ENCODE peak calls at places on chromosomes 11 and 22, in ten cellular contexts. One of them, this sample, is unnamed.

GRCh38 chr11:42077794-42078193 is 618.3 kb upstream of the LRRC4C start:
- DNase-seq in endothelial cell: no peak
- DNase-seq in tibial nerve: no peak
- DNase-seq in cardiac muscle cell: no peak
- DNase-seq in GM10248: no peak
- DNase-seq in GM12865: no peak
- DNase-seq in upper lobe of left lung: no peak
- DNase-seq in mucosa of descending colon: no peak
- DNase-seq in astrocyte of the spinal cord: no peak
- DNase-seq in astrocyte: no peak
- DNase-seq in this sample: no peak

GRCh38 chr11:764322-765024 is 12.8 kb downstream of the GATD1 start:
- DNase-seq in endothelial cell: no peak
- DNase-seq in astrocyte of the spinal cord: no peak
- DNase-seq in GM12865: no peak
- DNase-seq in cardiac muscle cell: no peak
- DNase-seq in GM10248: no peak
- DNase-seq in mucosa of descending colon: no peak
- DNase-seq in astrocyte: no peak
- DNase-seq in tibial nerve: no peak
- DNase-seq in upper lobe of left lung: no peak
- DNase-seq in this sample: no peak

GRCh38 chr11:61160487-61161189 is 588 bp downstream of the VPS37C start:
- DNase-seq in cardiac muscle cell: no peak
- DNase-seq in astrocyte of the spinal cord: no peak
- DNase-seq in upper lobe of left lung: no peak
- DNase-seq in GM12865: no peak
- DNase-seq in GM10248: no peak
- DNase-seq in endothelial cell: no peak
- DNase-seq in tibial nerve: peak
- DNase-seq in mucosa of descending colon: no peak
- DNase-seq in astrocyte: no peak
- DNase-seq in this sample: no peak

GRCh38 chr11:100208207-100208606 is 478.9 kb upstream of the ARHGAP42 start:
- DNase-seq in cardiac muscle cell: no peak
- DNase-seq in mucosa of descending colon: no peak
- DNase-seq in astrocyte: no peak
- DNase-seq in endothelial cell: no peak
- DNase-seq in astrocyte of the spinal cord: no peak
- DNase-seq in tibial nerve: no peak
- DNase-seq in GM12865: no peak
- DNase-seq in GM10248: no peak
- DNase-seq in upper lobe of left lung: no peak
- DNase-seq in this sample: no peak

GRCh38 chr22:20128902-20129746 is 2.5 kb upstream of the ZDHHC8 start:
- DNase-seq in tibial nerve: no peak
- DNase-seq in upper lobe of left lung: peak
- DNase-seq in astrocyte: no peak
- DNase-seq in GM12865: peak
- DNase-seq in GM10248: no peak
- DNase-seq in cardiac muscle cell: peak
- DNase-seq in endothelial cell: peak
- DNase-seq in astrocyte of the spinal cord: no peak
- DNase-seq in mucosa of descending colon: peak
- DNase-seq in this sample: no peak

GRCh38 chr11:72236083-72236697 is 7.8 kb downstream of the PHOX2A start:
- DNase-seq in GM10248: no peak
- DNase-seq in mucosa of descending colon: no peak
- DNase-seq in tibial nerve: no peak
- DNase-seq in astrocyte: no peak
- DNase-seq in astrocyte of the spinal cord: no peak
- DNase-seq in GM12865: no peak
- DNase-seq in upper lobe of left lung: no peak
- DNase-seq in endothelial cell: no peak
- DNase-seq in cardiac muscle cell: no peak
- DNase-seq in this sample: no peak

GRCh38 chr11:118856314-118856713 is 27.4 kb upstream of the CXCR5 start:
- DNase-seq in mucosa of descending colon: no peak
- DNase-seq in upper lobe of left lung: no peak
- DNase-seq in GM10248: no peak
- DNase-seq in tibial nerve: no peak
- DNase-seq in GM12865: peak
- DNase-seq in endothelial cell: no peak
- DNase-seq in astrocyte of the spinal cord: no peak
- DNase-seq in cardiac muscle cell: no peak
- DNase-seq in astrocyte: no peak
- DNase-seq in this sample: no peak

GRCh38 chr22:32836286-32836859 is 34.9 kb downstream of the TIMP3 start:
- DNase-seq in upper lobe of left lung: no peak
- DNase-seq in cardiac muscle cell: peak
- DNase-seq in mucosa of descending colon: no peak
- DNase-seq in astrocyte of the spinal cord: no peak
- DNase-seq in astrocyte: no peak
- DNase-seq in tibial nerve: no peak
- DNase-seq in GM10248: peak
- DNase-seq in GM12865: peak
- DNase-seq in endothelial cell: no peak
- DNase-seq in this sample: no peak

GRCh38 chr22:30132290-30132996 is 52.2 kb downstream of the HORMAD2 start:
- DNase-seq in mucosa of descending colon: no peak
- DNase-seq in cardiac muscle cell: no peak
- DNase-seq in astrocyte of the spinal cord: peak
- DNase-seq in tibial nerve: no peak
- DNase-seq in upper lobe of left lung: no peak
- DNase-seq in astrocyte: no peak
- DNase-seq in GM10248: no peak
- DNase-seq in endothelial cell: no peak
- DNase-seq in GM12865: no peak
- DNase-seq in this sample: no peak

GRCh38 chr11:34816698-34817213 is 99.4 kb downstream of the APIP start:
- DNase-seq in tibial nerve: no peak
- DNase-seq in endothelial cell: no peak
- DNase-seq in GM12865: no peak
- DNase-seq in cardiac muscle cell: no peak
- DNase-seq in astrocyte: no peak
- DNase-seq in astrocyte of the spinal cord: no peak
- DNase-seq in upper lobe of left lung: no peak
- DNase-seq in mucosa of descending colon: no peak
- DNase-seq in GM10248: no peak
- DNase-seq in this sample: no peak

GRCh38 chr11:113789675-113790320 is 10.2 kb downstream of the CLDN25 start:
- DNase-seq in GM10248: no peak
- DNase-seq in astrocyte: no peak
- DNase-seq in endothelial cell: no peak
- DNase-seq in tibial nerve: no peak
- DNase-seq in cardiac muscle cell: no peak
- DNase-seq in astrocyte of the spinal cord: no peak
- DNase-seq in mucosa of descending colon: no peak
- DNase-seq in GM12865: no peak
- DNase-seq in upper lobe of left lung: peak
- DNase-seq in this sample: no peak

GRCh38 chr22:44406581-44407403 is 91.2 kb downstream of the RTL6 start:
- DNase-seq in upper lobe of left lung: peak
- DNase-seq in astrocyte: peak
- DNase-seq in endothelial cell: no peak
- DNase-seq in cardiac muscle cell: no peak
- DNase-seq in GM10248: no peak
- DNase-seq in astrocyte of the spinal cord: peak
- DNase-seq in GM12865: no peak
- DNase-seq in mucosa of descending colon: peak
- DNase-seq in tibial nerve: no peak
- DNase-seq in this sample: no peak

GRCh38 chr11:108278546-108278945 is 55.7 kb downstream of the ATM start:
- DNase-seq in tibial nerve: no peak
- DNase-seq in GM12865: no peak
- DNase-seq in GM10248: no peak
- DNase-seq in upper lobe of left lung: no peak
- DNase-seq in astrocyte: no peak
- DNase-seq in mucosa of descending colon: no peak
- DNase-seq in astrocyte of the spinal cord: no peak
- DNase-seq in cardiac muscle cell: peak
- DNase-seq in endothelial cell: no peak
- DNase-seq in this sample: no peak

DNA sequence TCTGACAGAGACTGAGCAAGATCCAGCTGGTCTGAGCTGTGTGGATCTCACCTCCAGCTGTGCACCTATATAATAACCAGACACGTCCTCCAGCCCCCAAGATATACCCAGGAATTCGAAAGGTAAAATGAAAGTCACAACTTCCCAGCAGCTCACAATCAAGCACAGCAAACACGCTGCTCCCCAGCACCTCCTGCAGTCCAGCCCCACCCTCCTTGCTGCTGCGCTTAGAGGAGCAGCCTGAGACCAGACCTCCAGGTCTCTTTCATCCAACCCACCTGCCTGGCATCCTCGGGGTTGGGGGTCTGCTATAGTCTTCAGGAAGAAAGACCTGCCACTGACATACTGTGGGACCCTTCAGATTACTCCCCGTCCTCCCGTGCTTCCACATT is 3.0 kb upstream of the APOL4 start:
- DNase-seq in astrocyte of the spinal cord: no peak
- DNase-seq in mucosa of descending colon: no peak
- DNase-seq in astrocyte: no peak
- DNase-seq in GM10248: no peak
- DNase-seq in endothelial cell: no peak
- DNase-seq in upper lobe of left lung: no peak
- DNase-seq in tibial nerve: no peak
- DNase-seq in GM12865: no peak
- DNase-seq in cardiac muscle cell: no peak
- DNase-seq in this sample: no peak
- TF ChIP-seq CTCF in astrocyte of the spinal cord: no peak
- TF ChIP-seq CTCF in mucosa of descending colon: no peak
- TF ChIP-seq CTCF in astrocyte: no peak
- TF ChIP-seq CTCF in GM10248: no peak
- TF ChIP-seq CTCF in endothelial cell: no peak
- TF ChIP-seq CTCF in upper lobe of left lung: no peak
- TF ChIP-seq CTCF in tibial nerve: no peak
- TF ChIP-seq CTCF in GM12865: no peak
- TF ChIP-seq CTCF in cardiac muscle cell: no peak
- TF ChIP-seq CTCF in this sample: no peak

GRCh38 chr11:75351541-75352416 is at the start of gene ARRB1:
- DNase-seq in GM10248: peak
- DNase-seq in mucosa of descending colon: peak
- DNase-seq in cardiac muscle cell: peak
- DNase-seq in upper lobe of left lung: peak
- DNase-seq in astrocyte: peak
- DNase-seq in tibial nerve: peak
- DNase-seq in GM12865: peak
- DNase-seq in endothelial cell: peak
- DNase-seq in astrocyte of the spinal cord: no peak
- DNase-seq in this sample: peak
- TF ChIP-seq CTCF in GM10248: no peak
- TF ChIP-seq CTCF in mucosa of descending colon: peak
- TF ChIP-seq CTCF in cardiac muscle cell: no peak
- TF ChIP-seq CTCF in upper lobe of left lung: peak
- TF ChIP-seq CTCF in astrocyte: no peak
- TF ChIP-seq CTCF in tibial nerve: no peak
- TF ChIP-seq CTCF in GM12865: no peak
- TF ChIP-seq CTCF in endothelial cell: no peak
- TF ChIP-seq CTCF in astrocyte of the spinal cord: no peak
- TF ChIP-seq CTCF in this sample: no peak

GRCh38 chr11:67163006-67163405 is 43.9 kb downstream of the KDM2A start:
- DNase-seq in upper lobe of left lung: no peak
- DNase-seq in GM10248: no peak
- DNase-seq in mucosa of descending colon: no peak
- DNase-seq in astrocyte: no peak
- DNase-seq in GM12865: no peak
- DNase-seq in cardiac muscle cell: no peak
- DNase-seq in tibial nerve: no peak
- DNase-seq in astrocyte of the spinal cord: no peak
- DNase-seq in endothelial cell: no peak
- DNase-seq in this sample: no peak

GRCh38 chr11:67167086-67167485 is 48.0 kb downstream of the KDM2A start:
- DNase-seq in tibial nerve: no peak
- DNase-seq in mucosa of descending colon: no peak
- DNase-seq in GM12865: no peak
- DNase-seq in upper lobe of left lung: no peak
- DNase-seq in GM10248: no peak
- DNase-seq in astrocyte of the spinal cord: no peak
- DNase-seq in cardiac muscle cell: no peak
- DNase-seq in endothelial cell: no peak
- DNase-seq in astrocyte: peak
- DNase-seq in this sample: no peak

GRCh38 chr11:67160872-67161783 is 42.1 kb downstream of the KDM2A start:
- DNase-seq in GM12865: peak
- DNase-seq in cardiac muscle cell: no peak
- DNase-seq in mucosa of descending colon: no peak
- DNase-seq in endothelial cell: no peak
- DNase-seq in GM10248: no peak
- DNase-seq in upper lobe of left lung: no peak
- DNase-seq in tibial nerve: no peak
- DNase-seq in astrocyte of the spinal cord: peak
- DNase-seq in astrocyte: peak
- DNase-seq in this sample: no peak

GRCh38 chr11:67167715-67168114 is 48.7 kb downstream of the KDM2A start:
- DNase-seq in cardiac muscle cell: no peak
- DNase-seq in astrocyte: no peak
- DNase-seq in endothelial cell: no peak
- DNase-seq in GM10248: no peak
- DNase-seq in GM12865: no peak
- DNase-seq in upper lobe of left lung: no peak
- DNase-seq in astrocyte of the spinal cord: no peak
- DNase-seq in mucosa of descending colon: no peak
- DNase-seq in tibial nerve: no peak
- DNase-seq in this sample: no peak

GRCh38 chr11:67165595-67165994 is 46.5 kb downstream of the KDM2A start:
- DNase-seq in GM10248: peak
- DNase-seq in mucosa of descending colon: no peak
- DNase-seq in endothelial cell: no peak
- DNase-seq in astrocyte of the spinal cord: no peak
- DNase-seq in tibial nerve: no peak
- DNase-seq in GM12865: no peak
- DNase-seq in cardiac muscle cell: no peak
- DNase-seq in upper lobe of left lung: no peak
- DNase-seq in astrocyte: no peak
- DNase-seq in this sample: no peak
- TF ChIP-seq CTCF in GM10248: no peak
- TF ChIP-seq CTCF in mucosa of descending colon: no peak
- TF ChIP-seq CTCF in endothelial cell: no peak
- TF ChIP-seq CTCF in astrocyte of the spinal cord: no peak
- TF ChIP-seq CTCF in tibial nerve: no peak
- TF ChIP-seq CTCF in GM12865: no peak
- TF ChIP-seq CTCF in cardiac muscle cell: no peak
- TF ChIP-seq CTCF in upper lobe of left lung: no peak
- TF ChIP-seq CTCF in astrocyte: no peak
- TF ChIP-seq CTCF in this sample: no peak

DNA sequence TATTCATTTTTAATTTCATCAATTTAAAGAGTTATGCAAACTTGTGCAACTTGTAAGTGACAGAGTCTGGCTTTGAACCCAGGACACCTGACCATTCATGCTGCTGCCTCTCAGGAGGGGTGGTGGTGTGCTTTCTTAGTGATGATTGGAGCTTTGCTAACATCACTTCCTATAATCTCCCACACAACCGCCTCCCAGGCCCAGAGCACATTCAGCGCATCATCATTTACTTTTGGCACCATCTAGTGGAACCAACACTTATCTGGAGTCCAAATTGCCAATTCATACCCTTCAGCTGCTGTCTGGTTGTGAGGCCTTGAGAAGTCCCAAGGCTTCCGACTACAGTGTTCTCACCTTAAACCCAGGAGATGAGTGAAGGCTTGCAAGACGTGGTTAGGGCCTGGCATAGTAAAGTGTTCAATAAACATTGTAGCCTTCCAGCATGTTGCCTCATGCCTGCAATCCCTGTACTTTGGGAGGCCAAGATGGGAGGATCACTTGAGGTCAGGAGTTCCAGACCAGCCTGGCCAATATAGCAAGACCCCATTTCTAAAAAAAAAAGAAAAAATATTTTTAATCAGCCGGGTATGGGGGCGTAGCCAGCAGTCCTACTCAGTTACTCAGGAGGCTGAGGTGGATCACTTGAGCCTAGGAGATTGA is 1.1 kb upstream of the TTLL1 start:
- DNase-seq in cardiac muscle cell: peak
- DNase-seq in GM12865: peak
- DNase-seq in astrocyte: peak
- DNase-seq in astrocyte of the spinal cord: peak
- DNase-seq in upper lobe of left lung: no peak
- DNase-seq in mucosa of descending colon: no peak
- DNase-seq in GM10248: peak
- DNase-seq in endothelial cell: peak
- DNase-seq in tibial nerve: peak
- DNase-seq in this sample: no peak
- TF ChIP-seq CTCF in cardiac muscle cell: peak
- TF ChIP-seq CTCF in GM12865: peak
- TF ChIP-seq CTCF in astrocyte: peak
- TF ChIP-seq CTCF in astrocyte of the spinal cord: peak
- TF ChIP-seq CTCF in upper lobe of left lung: peak
- TF ChIP-seq CTCF in mucosa of descending colon: no peak
- TF ChIP-seq CTCF in GM10248: peak
- TF ChIP-seq CTCF in endothelial cell: peak
- TF ChIP-seq CTCF in tibial nerve: peak
- TF ChIP-seq CTCF in this sample: peak

This sample was measured in type B pancreatic cell.